ENCODE peak calls at places on chromosomes 16 and 17, in four cellular contexts. F is SK-N-SH, M is HepG2, L is K562. B is an unnamed sample.

GRCh38 chr17:76419576-76420245 is 33.2 kb downstream of the UBE2O start:
- DNase-seq in F (no peak), M (no peak), L (no peak), B (no peak)

GRCh38 chr17:35432176-35433074 is at the start of gene SLFN12:
- DNase-seq in F (no peak), M (no peak), L (no peak), B (peak)

GRCh38 chr16:30927789-30928378 is 4.5 kb downstream of the FBXL19 start:
- DNase-seq in F (peak), M (peak), L (peak), B (peak)

GRCh38 chr16:2478273-2478672 is 3.3 kb downstream of the TBC1D24 start:
- DNase-seq in F (no peak), M (no peak), L (no peak), B (no peak)

GRCh38 chr17:70157151-70157550 is 12.2 kb upstream of the KCNJ2 start:
- DNase-seq in F (no peak), M (no peak), L (no peak), B (no peak)

GRCh38 chr17:21167303-21167702 is 40.5 kb downstream of the DHRS7B start:
- DNase-seq in F (no peak), M (no peak), L (no peak), B (no peak)

GRCh38 chr16:450385-450784 is 24.9 kb downstream of the RAB11FIP3 start:
- DNase-seq in F (no peak), M (no peak), L (no peak), B (no peak)

GRCh38 chr17:75904749-75905521 is at the start of gene MRPL38:
- DNase-seq in F (peak), M (peak), L (peak), B (peak)

GRCh38 chr17:80382956-80383355 is 32.0 kb upstream of the ENDOV start:
- DNase-seq in F (no peak), M (no peak), L (no peak), B (no peak)

GRCh38 chr17:21124096-21124495 is 2.7 kb upstream of the DHRS7B start:
- DNase-seq in F (no peak), M (no peak), L (no peak), B (no peak)

GRCh38 chr17:75317671-75318070 is 28.4 kb upstream of the SLC25A19 start:
- DNase-seq in F (no peak), M (no peak), L (peak), B (peak)

GRCh38 chr17:16287563-16288027 is 65.7 kb downstream of the CENPV start:
- DNase-seq in F (no peak), M (peak), L (no peak), B (no peak)

GRCh38 chr16:69064164-69064563 is 41.3 kb upstream of the HAS3 start:
- DNase-seq in F (no peak), M (no peak), L (no peak), B (no peak)

GRCh38 chr16:3718628-3719027 is 1.3 kb upstream of the TRAP1 start:
- DNase-seq in F (no peak), M (no peak), L (no peak), B (no peak)
- TF ChIP-seq FOXJ3 in F (no peak), M (no peak), L (no peak), B (no peak)

GRCh38 chr17:2369039-2369438 is 31.7 kb downstream of the SGSM2 start:
- DNase-seq in F (no peak), M (no peak), L (no peak), B (no peak)

GRCh38 chr17:2366747-2367494 is 29.6 kb downstream of the SGSM2 start:
- DNase-seq in F (no peak), M (no peak), L (peak), B (peak)

GRCh38 chr17:2369551-2370210 is 31.2 kb downstream of the MNT start:
- DNase-seq in F (peak), M (no peak), L (peak), B (peak)

GRCh38 chr17:2370211-2370589 is 30.7 kb downstream of the MNT start:
- DNase-seq in F (no peak), M (no peak), L (no peak), B (no peak)

GRCh38 chr17:2368383-2368782 is 31.1 kb downstream of the SGSM2 start:
- DNase-seq in F (peak), M (no peak), L (no peak), B (no peak)
- TF ChIP-seq FOXJ3 in F (no peak), M (no peak), L (no peak), B (no peak)

GRCh38 chr17:14294876-14295275 is 6.0 kb upstream of the HS3ST3B1 start:
- DNase-seq in F (no peak), M (no peak), L (no peak), B (no peak)

DNA sequence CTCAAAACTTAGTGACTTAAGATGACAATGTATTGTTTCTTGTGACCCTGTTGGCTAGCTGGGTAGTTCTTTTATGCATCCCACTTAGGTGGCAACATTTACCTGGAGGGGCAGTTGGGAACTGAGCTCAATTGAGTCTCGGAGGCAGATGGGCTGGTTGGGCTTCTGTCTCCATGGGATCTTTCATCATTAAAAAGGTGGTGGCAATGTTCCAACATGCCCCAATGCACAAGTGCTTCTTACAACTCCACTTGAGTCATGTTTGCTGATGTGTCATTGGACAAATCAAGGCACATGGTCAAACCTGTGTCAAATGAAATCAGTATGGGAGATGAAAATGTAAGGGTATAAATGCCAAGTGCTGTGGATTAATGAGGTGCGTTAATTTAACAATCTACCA is 11.7 kb upstream of the HS3ST3B1 start:
- DNase-seq in F (no peak), M (no peak), L (no peak), B (no peak)
- TF ChIP-seq FOXJ3 in F (no peak), M (no peak), L (no peak), B (no peak)

DNA sequence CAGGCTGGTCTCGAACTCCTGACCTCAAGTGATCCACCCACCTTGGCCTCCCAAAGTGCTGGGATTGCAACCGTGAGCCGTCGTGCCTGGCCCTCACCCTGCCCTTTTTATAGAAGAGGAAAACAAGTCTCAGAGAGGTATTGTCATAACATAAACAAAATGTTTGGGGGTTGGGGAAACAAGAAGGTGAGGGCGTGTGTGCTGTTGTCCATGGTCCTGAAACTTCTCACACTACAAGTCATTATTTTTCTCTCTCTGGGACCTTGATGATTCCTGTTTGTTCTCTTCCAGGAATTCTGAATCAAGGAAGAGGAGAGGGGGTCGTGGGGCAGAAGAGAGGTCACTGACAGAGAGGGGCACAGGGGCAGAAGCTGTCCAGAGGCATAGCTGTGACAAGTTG is 160.2 kb upstream of the LHX1 start:
- DNase-seq in F (no peak), M (no peak), L (peak), B (no peak)
- TF ChIP-seq FOXJ3 in F (no peak), M (no peak), L (no peak), B (no peak)

DNA sequence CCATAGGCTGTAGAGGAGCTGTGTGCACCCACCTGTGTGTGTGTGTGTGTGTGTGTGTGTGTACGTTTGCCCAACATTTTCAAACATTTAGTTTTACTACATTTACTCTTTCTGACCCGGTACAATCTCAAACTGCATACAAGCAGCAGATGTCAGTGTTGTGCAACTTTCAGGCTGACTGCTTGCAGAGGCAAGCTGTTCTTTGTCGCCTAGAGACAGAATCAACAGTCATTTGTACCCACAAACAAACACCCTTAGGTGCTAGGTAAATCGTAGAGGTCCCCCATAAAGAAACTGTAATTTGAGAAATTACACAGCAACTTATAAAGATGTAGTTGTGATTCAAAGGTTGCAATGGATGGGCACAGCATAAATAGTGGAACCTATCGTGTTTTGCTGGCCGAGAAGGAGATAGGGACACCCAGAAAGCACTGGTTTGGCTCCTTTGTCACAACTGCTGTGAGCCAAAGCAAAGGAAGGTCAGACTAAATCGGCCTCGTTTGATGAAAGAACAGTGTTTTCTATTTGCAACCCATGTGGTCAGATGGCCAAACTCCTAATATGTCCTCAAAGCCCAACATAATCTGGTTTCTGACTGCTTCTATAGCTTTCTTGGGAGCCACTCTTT is 478.4 kb downstream of the TOX3 start:
- DNase-seq in F (peak), M (peak), L (no peak), B (peak)
- TF ChIP-seq FOXJ3 in F (no peak), M (no peak), L (no peak), B (no peak)

GRCh38 chr17:79077587-79077986 is 3.0 kb downstream of the ENGASE start:
- DNase-seq in F (no peak), M (no peak), L (no peak), B (no peak)
- TF ChIP-seq FOXJ3 in F (no peak), M (no peak), L (no peak), B (no peak)